ENCODE peak calls at places on chromosomes 7 and 10, in ten cellular contexts. V is activated naive CD8-positive, alpha-beta T cell treated with anti-CD3 and anti-CD28 coated beads, Interleukin-2, amount 10 ng/mL, durations not matched to agents 7 days and 5 days; D is Right ventricle myocardium superior; Z is left lung; W is CD8-positive, alpha-beta T cell; T is aorta; Q is GM23338; X is effector memory CD8-positive, alpha-beta T cell; A is activated CD4-positive, alpha-beta T cell treated with anti-CD3 and anti-CD28 coated beads for 36 hours; J is activated naive CD4-positive, alpha-beta T cell treated with anti-CD3 and anti-CD28 coated beads, Interleukin-2, amount 50 U/mL, for 72 hours. P is an unnamed sample.

GRCh38 chr7:113306302-113306701 is 187.9 kb upstream of the SMIM30 start:
- ATAC-seq in T (no peak), V (no peak), X (no peak), Z (no peak), Q (no peak), W (no peak), J (no peak), D (no peak), A (no peak), P (no peak)

GRCh38 chr10:20598590-20598989 is 298.5 kb downstream of the NEBL start:
- ATAC-seq in W (no peak), V (no peak), X (no peak), J (no peak), D (peak; percentile 79), A (no peak), T (peak; percentile 92), Q (peak; percentile 61), Z (peak; percentile 90), P (peak; percentile 90)

GRCh38 chr7:102890292-102890970 is 22.4 kb upstream of the LRRC17 start:
- ATAC-seq in Q (no peak), J (no peak), T (peak; percentile 28), Z (peak; percentile 74), D (no peak), V (no peak), W (no peak), X (no peak), A (no peak), P (no peak)

GRCh38 chr10:104642311-104643022 is 1.4 kb downstream of the SORCS3 start:
- ATAC-seq in V (no peak), J (peak; percentile 5), Q (peak; percentile 60), X (no peak), T (no peak), D (peak; percentile 76), Z (peak; percentile 64), W (no peak), A (peak; percentile 73), P (no peak)

GRCh38 chr7:130974794-130975193 is 240.8 kb upstream of the KLF14 start:
- ATAC-seq in T (no peak), Z (no peak), D (no peak), X (no peak), W (peak; percentile 4), J (no peak), Q (no peak), V (no peak), A (no peak), P (no peak)

GRCh38 chr7:22147113-22147512 is 201.4 kb upstream of the CDCA7L start:
- ATAC-seq in Q (no peak), D (no peak), A (peak; percentile 60), W (peak; percentile 23), X (no peak), T (no peak), J (no peak), Z (peak; percentile 73), V (no peak), P (no peak)

GRCh38 chr7:12898610-12899009 is 211.2 kb downstream of the ARL4A start:
- ATAC-seq in Z (no peak), Q (no peak), J (no peak), T (no peak), V (no peak), A (no peak), X (no peak), W (no peak), D (no peak), P (no peak)

GRCh38 chr10:14617850-14618249 is 156.8 kb downstream of the FAM107B start:
- ATAC-seq in Z (peak; percentile 75), W (no peak), J (peak; percentile 56), A (peak; percentile 25), X (no peak), V (no peak), T (no peak), Q (no peak), D (peak; percentile 46), P (no peak)

GRCh38 chr7:12385364-12385786 is 18.3 kb downstream of the VWDE start:
- ATAC-seq in A (no peak), J (no peak), T (no peak), X (no peak), W (no peak), D (no peak), V (no peak), Z (no peak), Q (no peak), P (no peak)

GRCh38 chr10:29160110-29160669 is 128.7 kb upstream of the LYZL1 start:
- ATAC-seq in Z (peak; percentile 65), X (no peak), W (no peak), V (no peak), Q (peak; percentile 82), A (no peak), T (no peak), J (no peak), D (no peak), P (no peak)

GRCh38 chr7:121211253-121211652 is 117.5 kb upstream of the WNT16 start:
- ATAC-seq in J (no peak), T (no peak), W (no peak), V (no peak), A (no peak), Q (no peak), Z (no peak), X (no peak), D (no peak), P (no peak)

GRCh38 chr10:119478111-119479047 is 64.1 kb downstream of the RGS10 start:
- ATAC-seq in W (peak; percentile 75), D (no peak), T (no peak), Z (no peak), X (peak; percentile 84), J (peak; percentile 97), V (peak; percentile 93), Q (no peak), A (peak; percentile 93), P (no peak)

GRCh38 chr7:73971315-73971700 is 56.7 kb upstream of the ELN start:
- ATAC-seq in D (no peak), Q (no peak), Z (no peak), J (no peak), A (no peak), W (no peak), X (no peak), T (no peak), V (peak; percentile 66), P (no peak)

GRCh38 chr10:6037422-6037821 is 24.7 kb downstream of the IL2RA start:
- ATAC-seq in D (no peak), W (peak; percentile 19), Z (no peak), A (peak; percentile 5), Q (no peak), V (no peak), T (no peak), J (no peak), X (no peak), P (no peak)

GRCh38 chr10:96585726-96586418 is 940 bp downstream of the TM9SF3 start:
- ATAC-seq in J (peak; percentile 9), Q (peak; percentile 24), V (peak; percentile 9), Z (peak; percentile 20), T (no peak), X (peak; percentile 27), W (peak; percentile 10), D (peak; percentile 4), A (peak; percentile 2), P (no peak)

GRCh38 chr10:120570418-120570817 is 113.4 kb downstream of the PLPP4 start:
- ATAC-seq in A (no peak), Q (no peak), J (no peak), W (no peak), X (no peak), V (no peak), Z (no peak), T (no peak), D (no peak), P (no peak)

GRCh38 chr10:121406823-121407545 is 191.3 kb downstream of the FGFR2 start:
- ATAC-seq in A (no peak), V (no peak), Z (peak; percentile 73), X (no peak), D (no peak), J (no peak), W (no peak), Q (no peak), T (no peak), P (no peak)

GRCh38 chr7:92608380-92609322 is 18.5 kb upstream of the FAM133B start:
- ATAC-seq in A (no peak), V (no peak), J (no peak), Q (peak; percentile 96), Z (peak; percentile 96), W (no peak), T (no peak), X (no peak), D (peak; percentile 50), P (no peak)

GRCh38 chr10:52965489-52965888 is 192.9 kb upstream of the MBL2 start:
- ATAC-seq in Z (no peak), A (no peak), X (no peak), V (no peak), D (no peak), J (no peak), W (no peak), T (peak; percentile 16), Q (no peak), P (no peak)

GRCh38 chr10:110528224-110528997 is 30.7 kb downstream of the DUSP5 start:
- ATAC-seq in W (no peak), X (no peak), J (no peak), Q (no peak), T (no peak), D (no peak), A (peak; percentile 54), V (no peak), Z (no peak), P (no peak)

GRCh38 chr10:80155696-80156215 is 23.2 kb downstream of the PLAC9 start:
- ATAC-seq in W (no peak), Z (no peak), X (no peak), A (peak; percentile 8), J (peak; percentile 25), V (no peak), Q (no peak), D (no peak), T (no peak), P (no peak)

GRCh38 chr7:84302949-84303348 is 108.4 kb upstream of the SEMA3A start:
- ATAC-seq in J (no peak), V (no peak), X (no peak), W (no peak), Q (no peak), D (no peak), T (no peak), A (no peak), Z (peak; percentile 99), P (no peak)

GRCh38 chr10:88952647-88953111 is at the start of gene ACTA2:
- ATAC-seq in D (peak; percentile 35), Z (peak; percentile 51), Q (peak; percentile 48), A (no peak), W (no peak), J (no peak), V (no peak), X (no peak), T (peak; percentile 89), P (peak; percentile 86)

GRCh38 chr7:127901895-127902703 is 129.1 kb downstream of the LRRC4 start:
- ATAC-seq in J (no peak), V (no peak), Q (no peak), W (no peak), Z (no peak), T (no peak), X (no peak), A (no peak), D (no peak), P (no peak)

GRCh38 chr10:27230022-27230421 is 10.6 kb downstream of the ACBD5 start:
- ATAC-seq in X (no peak), J (no peak), D (no peak), Q (no peak), T (no peak), V (no peak), A (no peak), Z (no peak), W (no peak), P (no peak)

GRCh38 chr7:157544980-157545680 is 208.3 kb downstream of the DNAJB6 start:
- ATAC-seq in A (no peak), X (no peak), W (no peak), Q (no peak), D (no peak), V (no peak), Z (no peak), T (no peak), J (no peak), P (no peak)

GRCh38 chr10:80191589-80192270 is 13.6 kb downstream of the ANXA11 start:
- ATAC-seq in X (peak; percentile 8), W (no peak), J (no peak), Q (no peak), A (no peak), D (no peak), Z (peak; percentile 6), T (peak; percentile 24), V (no peak), P (no peak)

GRCh38 chr10:14952851-14953451 is 945 bp downstream of the DCLRE1C start:
- ATAC-seq in X (no peak), J (no peak), Z (no peak), W (no peak), T (no peak), V (no peak), Q (peak; percentile 52), A (no peak), D (no peak), P (no peak)